ENCODE peak calls at places on chromosomes 7 and 10, in ten cellular contexts. G, T, E, L, R, P, O, I, M and N are unnamed samples.

GRCh38 chr10:136465-136762 is 1.2 kb downstream of the ZMYND11 start:
- DNase-seq in T (no peak), R (no peak), L (no peak), P (no peak), M (no peak), G (no peak), I (no peak), O (no peak), E (no peak), N (no peak)

GRCh38 chr7:30141405-30142045 is 6.7 kb downstream of the MTURN start:
- DNase-seq in O (no peak), G (no peak), E (no peak), I (no peak), L (no peak), R (no peak), T (no peak), M (no peak), P (no peak), N (no peak)

GRCh38 chr10:113753020-113753692 is 1.7 kb downstream of the PLEKHS1 start:
- DNase-seq in G (no peak), O (peak), T (no peak), R (no peak), M (no peak), E (peak), I (no peak), L (no peak), P (no peak), N (no peak)

GRCh38 chr7:121797283-121798037 is 75.5 kb upstream of the PTPRZ1 start:
- DNase-seq in E (no peak), R (no peak), L (no peak), P (no peak), M (no peak), G (no peak), O (no peak), I (no peak), T (no peak), N (no peak)

GRCh38 chr10:9193120-9193519 is 1138.6 kb downstream of the GATA3 start:
- DNase-seq in T (no peak), P (no peak), G (no peak), I (no peak), M (no peak), L (no peak), O (no peak), E (no peak), R (no peak), N (no peak)

GRCh38 chr10:102782698-102783540 is 39.2 kb downstream of the WBP1L start:
- DNase-seq in I (no peak), G (peak), E (peak), T (no peak), O (no peak), R (peak), L (no peak), P (peak), M (peak), N (no peak)

GRCh38 chr7:93046641-93047040 is 71.1 kb downstream of the SAMD9 start:
- DNase-seq in O (no peak), E (no peak), T (no peak), M (no peak), L (no peak), R (no peak), P (no peak), I (no peak), G (peak), N (no peak)

GRCh38 chr7:81111358-81111757 is 192.5 kb upstream of the SEMA3C start:
- DNase-seq in L (no peak), E (no peak), G (peak), O (no peak), T (peak), I (no peak), R (no peak), M (peak), P (no peak), N (no peak)

GRCh38 chr10:132627736-132628512 is 90.3 kb downstream of the INPP5A start:
- DNase-seq in L (no peak), T (no peak), G (peak), E (peak), I (no peak), P (peak), M (no peak), O (no peak), R (peak), N (no peak)

GRCh38 chr10:128574616-128575210 is 448.5 kb upstream of the MKI67 start:
- DNase-seq in L (no peak), P (no peak), R (no peak), O (no peak), M (no peak), E (no peak), G (no peak), I (no peak), T (no peak), N (no peak)